ENCODE peak calls at places on chromosomes 3 and 15, in four cellular contexts. G, Z, F and W are unnamed samples.

GRCh38 chr3:148856404-148856803 is 8.7 kb upstream of the CPA3 start:
- DNase-seq in G (no peak), Z (no peak), F (no peak), W (no peak)

GRCh38 chr3:77186728-77187127 is 146.8 kb downstream of the ROBO2 start:
- DNase-seq in G (peak), Z (no peak), F (no peak), W (peak)

GRCh38 chr3:24407980-24408460 is 86.6 kb downstream of the THRB start:
- DNase-seq in G (no peak), Z (no peak), F (no peak), W (no peak)

GRCh38 chr3:155594836-155595235 is 150.0 kb downstream of the PLCH1 start:
- DNase-seq in G (no peak), Z (no peak), F (no peak), W (no peak)

GRCh38 chr15:31403606-31404005 is 77.0 kb downstream of the KLF13 start:
- DNase-seq in G (no peak), Z (no peak), F (no peak), W (no peak)

GRCh38 chr15:92570391-92570790 is 85.2 kb downstream of the FAM174B start:
- DNase-seq in G (no peak), Z (no peak), F (no peak), W (no peak)

GRCh38 chr3:31832576-31832975 is 148.5 kb downstream of the OSBPL10 start:
- DNase-seq in G (no peak), Z (no peak), F (no peak), W (no peak)

GRCh38 chr15:39127151-39127815 is 453.6 kb upstream of the THBS1 start:
- DNase-seq in G (peak), Z (no peak), F (no peak), W (no peak)

GRCh38 chr3:155352900-155353490 is 59.5 kb upstream of the STRIT1 start:
- DNase-seq in G (peak), Z (no peak), F (no peak), W (peak)

GRCh38 chr3:116085456-116085855 is 359.8 kb downstream of the LSAMP start:
- DNase-seq in G (no peak), Z (no peak), F (no peak), W (no peak)

GRCh38 chr15:91302588-91303439 is 202.8 kb downstream of the SV2B start:
- DNase-seq in G (peak), Z (peak), F (peak), W (peak)

GRCh38 chr15:70633394-70633793 is 130.0 kb downstream of the UACA start:
- DNase-seq in G (no peak), Z (no peak), F (no peak), W (no peak)

GRCh38 chr3:33578325-33579180 is 138.3 kb upstream of the UBP1 start:
- DNase-seq in G (peak), Z (no peak), F (no peak), W (peak)

GRCh38 chr3:184230603-184231528 is 1.5 kb downstream of the VWA5B2 start:
- DNase-seq in G (peak), Z (no peak), F (no peak), W (peak)

GRCh38 chr3:149120051-149120972 is 9.1 kb upstream of the HPS3 start:
- DNase-seq in G (peak), Z (no peak), F (peak), W (peak)

GRCh38 chr3:105456017-105456416 is 89.3 kb downstream of the ALCAM start:
- DNase-seq in G (no peak), Z (no peak), F (no peak), W (no peak)

GRCh38 chr15:76994971-76995945 is at the start of gene PSTPIP1:
- DNase-seq in G (peak), Z (no peak), F (no peak), W (peak)

GRCh38 chr3:11770105-11770476 is 76.6 kb downstream of the TAMM41 start:
- DNase-seq in G (no peak), Z (no peak), F (no peak), W (peak)

GRCh38 chr3:46440531-46441294 is 24.0 kb downstream of the LTF start:
- DNase-seq in G (no peak), Z (no peak), F (no peak), W (no peak)

GRCh38 chr15:98648654-98649537 is 557 bp downstream of the IGF1R start:
- DNase-seq in G (no peak), Z (peak), F (peak), W (peak)

GRCh38 chr15:34942363-34942762 is 27.2 kb downstream of the AQR start:
- DNase-seq in G (no peak), Z (no peak), F (no peak), W (no peak)

GRCh38 chr15:97995881-97996603 is 35.5 kb downstream of the ARRDC4 start:
- DNase-seq in G (no peak), Z (peak), F (no peak), W (peak)

DNA sequence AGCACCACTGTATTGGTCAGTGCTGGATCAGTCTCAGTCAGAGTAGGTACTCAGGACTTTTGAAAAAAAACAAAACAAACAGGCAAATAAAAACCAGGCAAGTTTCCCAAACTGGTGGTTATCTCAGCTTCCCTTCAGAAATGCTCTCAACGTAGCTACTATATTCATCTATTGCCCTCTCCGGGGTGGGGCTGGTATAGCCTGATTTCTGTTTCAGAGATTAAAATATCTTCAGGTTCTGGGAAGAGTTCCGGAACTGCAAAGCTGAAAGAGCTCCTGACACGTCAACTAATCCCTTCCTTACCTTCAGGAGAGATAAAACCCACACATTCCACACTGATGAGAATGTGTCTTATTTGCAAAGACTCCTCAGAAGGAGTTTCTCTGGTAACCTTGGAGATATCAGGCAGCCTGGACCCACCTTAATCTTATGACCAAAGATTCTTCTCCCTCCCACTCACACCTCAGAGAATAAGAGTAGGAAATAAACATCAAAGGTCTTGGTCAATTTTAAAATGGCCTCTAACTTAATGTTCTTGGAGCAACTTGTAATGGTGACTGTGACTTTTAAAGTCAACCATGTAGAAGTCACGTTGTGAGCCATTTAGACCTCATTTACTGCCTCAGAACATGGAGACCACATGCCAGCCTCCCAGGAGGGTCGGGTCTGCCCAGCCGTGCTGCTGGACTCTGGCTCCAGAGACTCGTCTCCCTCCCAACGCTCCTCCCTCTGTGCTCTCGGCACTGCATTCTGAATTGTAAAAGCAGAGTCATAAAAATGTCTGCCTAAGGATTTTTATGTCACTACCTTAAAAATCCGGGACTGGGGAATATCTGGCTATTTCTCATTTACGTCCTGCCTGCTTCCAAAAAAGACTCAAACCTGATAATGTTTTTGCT is 53.8 kb downstream of the CDCP1 start:
- DNase-seq in G (peak), Z (no peak), F (peak), W (peak)
- TF ChIP-seq CTCF in G (no peak), Z (no peak), F (peak), W (peak)

DNA sequence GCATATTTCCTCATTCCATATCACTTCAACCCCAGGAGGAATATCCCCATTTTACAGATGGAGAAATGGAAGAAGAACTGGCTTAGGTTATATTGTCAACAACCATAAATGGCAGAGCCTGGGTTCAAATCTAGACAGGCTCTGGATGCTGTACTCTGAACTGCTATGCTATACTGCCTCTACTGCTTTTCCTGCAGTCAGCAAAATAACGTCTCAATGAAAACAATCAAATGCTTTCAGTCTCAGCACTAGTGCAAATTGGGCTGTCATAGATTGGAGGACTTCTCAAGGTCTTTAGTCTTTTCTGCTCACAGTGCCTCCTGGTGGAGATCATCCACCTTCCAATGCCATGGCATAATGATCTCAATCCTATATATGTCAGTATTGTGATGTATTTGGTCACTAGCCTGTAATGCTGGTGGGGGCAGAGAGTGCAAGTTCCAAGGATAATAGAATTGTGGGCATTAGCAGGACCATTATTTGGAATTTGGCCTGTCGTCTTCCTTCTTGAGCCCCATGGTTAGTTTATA is 285.0 kb downstream of the CLSTN2 start:
- DNase-seq in G (no peak), Z (no peak), F (no peak), W (no peak)
- TF ChIP-seq CTCF in G (no peak), Z (no peak), F (peak), W (no peak)

GRCh38 chr3:38662544-38662943 is 13.1 kb upstream of the SCN5A start:
- DNase-seq in G (no peak), Z (no peak), F (no peak), W (peak)
- TF ChIP-seq CTCF in G (peak), Z (no peak), F (peak), W (peak)

DNA sequence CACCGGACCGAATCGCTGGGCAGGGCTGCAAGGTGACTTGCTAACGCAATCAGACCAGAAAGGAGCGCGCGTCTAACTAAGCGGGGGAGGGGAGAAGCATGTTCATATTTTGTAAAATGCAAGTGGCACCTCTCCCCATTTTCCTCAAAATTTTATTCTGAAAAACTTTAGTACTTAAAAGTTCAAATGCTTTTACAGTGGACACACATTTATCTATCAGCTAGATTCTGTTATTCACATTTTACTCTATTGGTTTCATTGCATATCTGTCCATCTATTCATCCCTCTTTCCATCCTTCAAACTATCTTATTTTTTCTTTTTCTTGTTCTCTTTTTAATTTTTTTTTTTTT is 46.1 kb upstream of the KLHL25 start:
- DNase-seq in G (no peak), Z (no peak), F (no peak), W (no peak)
- TF ChIP-seq CTCF in G (peak), Z (no peak), F (no peak), W (no peak)

GRCh38 chr15:67776600-67776999 is 48.7 kb upstream of the SKOR1 start:
- DNase-seq in G (no peak), Z (no peak), F (no peak), W (no peak)

GRCh38 chr15:67777071-67777470 is 48.2 kb upstream of the SKOR1 start:
- DNase-seq in G (no peak), Z (no peak), F (no peak), W (no peak)

GRCh38 chr15:67775265-67775664 is 50.0 kb upstream of the SKOR1 start:
- DNase-seq in G (no peak), Z (no peak), F (no peak), W (no peak)

GRCh38 chr15:67774626-67775025 is 50.7 kb upstream of the SKOR1 start:
- DNase-seq in G (no peak), Z (no peak), F (no peak), W (no peak)

GRCh38 chr15:67775998-67776397 is 49.3 kb upstream of the SKOR1 start:
- DNase-seq in G (no peak), Z (no peak), F (no peak), W (no peak)
- TF ChIP-seq CTCF in G (no peak), Z (no peak), F (no peak), W (no peak)